ENCODE peak calls at places on chromosomes 7 and 10, in four cellular contexts. One of them, this sample, is unnamed.

GRCh38 chr10:112696587-112696986 is 249.6 kb downstream of the VTI1A start:
- DNase-seq in neuronal stem cell: no peak
- DNase-seq in mesenchymal stem cell: no peak
- DNase-seq in mesendoderm: no peak
- DNase-seq in this sample: no peak

GRCh38 chr7:71131256-71131752 is 640 bp upstream of the GALNT17 start:
- DNase-seq in neuronal stem cell: peak
- DNase-seq in mesendoderm: peak
- DNase-seq in mesenchymal stem cell: no peak
- DNase-seq in this sample: peak

GRCh38 chr10:102450374-102451104 is 804 bp downstream of the C10orf95 start:
- DNase-seq in neuronal stem cell: peak
- DNase-seq in mesenchymal stem cell: peak
- DNase-seq in mesendoderm: peak
- DNase-seq in this sample: peak

GRCh38 chr7:44280993-44281721 is 44.2 kb downstream of the CAMK2B start:
- DNase-seq in mesenchymal stem cell: no peak
- DNase-seq in neuronal stem cell: no peak
- DNase-seq in mesendoderm: no peak
- DNase-seq in this sample: peak

GRCh38 chr7:30562909-30563308 is 31.8 kb upstream of the GARS1 start:
- DNase-seq in neuronal stem cell: no peak
- DNase-seq in mesenchymal stem cell: no peak
- DNase-seq in mesendoderm: no peak
- DNase-seq in this sample: no peak

GRCh38 chr7:74203157-74203556 is 6.6 kb upstream of the LAT2 start:
- DNase-seq in mesenchymal stem cell: peak
- DNase-seq in neuronal stem cell: peak
- DNase-seq in mesendoderm: peak
- DNase-seq in this sample: peak

GRCh38 chr10:97002670-97003069 is 170.6 kb downstream of the LCOR start:
- DNase-seq in neuronal stem cell: no peak
- DNase-seq in mesendoderm: no peak
- DNase-seq in mesenchymal stem cell: no peak
- DNase-seq in this sample: no peak

GRCh38 chr7:157618823-157619606 is 282.2 kb downstream of the DNAJB6 start:
- DNase-seq in mesendoderm: no peak
- DNase-seq in mesenchymal stem cell: no peak
- DNase-seq in neuronal stem cell: no peak
- DNase-seq in this sample: no peak

GRCh38 chr10:88065384-88066049 is 202.1 kb downstream of the PTEN start:
- DNase-seq in mesenchymal stem cell: no peak
- DNase-seq in mesendoderm: no peak
- DNase-seq in neuronal stem cell: no peak
- DNase-seq in this sample: no peak

GRCh38 chr7:13778967-13779366 is 210.5 kb downstream of the ETV1 start:
- DNase-seq in mesenchymal stem cell: peak
- DNase-seq in mesendoderm: no peak
- DNase-seq in neuronal stem cell: no peak
- DNase-seq in this sample: no peak

GRCh38 chr10:66837335-66837734 is 88.5 kb upstream of the LRRTM3 start:
- DNase-seq in neuronal stem cell: no peak
- DNase-seq in mesendoderm: no peak
- DNase-seq in mesenchymal stem cell: peak
- DNase-seq in this sample: no peak

GRCh38 chr7:12119638-12120303 is 91.3 kb upstream of the TMEM106B start:
- DNase-seq in mesendoderm: peak
- DNase-seq in neuronal stem cell: no peak
- DNase-seq in mesenchymal stem cell: no peak
- DNase-seq in this sample: peak

DNA sequence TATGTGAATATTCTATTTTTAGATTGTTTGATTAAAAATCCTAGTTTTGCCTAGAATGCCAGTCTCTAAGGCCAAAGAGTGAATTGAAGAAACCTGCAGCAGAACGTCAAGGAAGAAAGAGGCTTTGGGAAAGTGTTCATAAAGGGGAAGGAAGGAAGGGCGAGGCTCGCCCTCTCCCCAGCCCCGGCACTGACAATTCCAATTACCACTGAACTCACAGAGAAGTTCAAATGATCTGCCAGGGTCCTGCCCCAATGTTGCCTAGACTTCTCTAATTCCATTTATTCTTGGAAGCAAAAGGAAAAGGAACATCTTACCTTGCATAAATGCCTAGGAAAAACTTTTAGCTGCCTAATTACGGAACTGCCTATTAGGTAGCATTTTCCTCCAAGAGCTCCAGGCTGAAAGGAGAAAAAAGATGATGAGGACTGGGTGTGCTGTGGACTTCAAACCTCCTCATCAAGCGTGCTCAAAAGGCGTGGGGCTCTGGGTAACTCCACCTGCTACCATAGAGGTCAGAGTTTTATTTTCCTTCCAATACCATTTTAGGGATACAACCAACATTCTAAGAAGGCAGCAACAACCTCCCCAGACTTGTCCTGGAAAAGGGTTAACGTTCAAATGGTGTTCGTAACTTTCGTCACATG is 134.5 kb downstream of the PKD1L1 start:
- DNase-seq in mesendoderm: no peak
- DNase-seq in neuronal stem cell: no peak
- DNase-seq in mesenchymal stem cell: no peak
- DNase-seq in this sample: no peak
- H3K4ac ChIP-seq in mesendoderm: no peak
- H3K4ac ChIP-seq in neuronal stem cell: no peak
- H3K4ac ChIP-seq in mesenchymal stem cell: no peak
- H3K4ac ChIP-seq in this sample: no peak

GRCh38 chr10:123222832-123223231 is 68.6 kb downstream of the BUB3 start:
- DNase-seq in mesendoderm: peak
- DNase-seq in mesenchymal stem cell: no peak
- DNase-seq in neuronal stem cell: no peak
- DNase-seq in this sample: no peak

GRCh38 chr10:123221418-123221817 is 67.2 kb downstream of the BUB3 start:
- DNase-seq in neuronal stem cell: no peak
- DNase-seq in mesendoderm: no peak
- DNase-seq in mesenchymal stem cell: no peak
- DNase-seq in this sample: no peak
- H3K18ac ChIP-seq in neuronal stem cell: no peak
- H3K18ac ChIP-seq in mesendoderm: no peak
- H3K18ac ChIP-seq in mesenchymal stem cell: no peak
- H3K18ac ChIP-seq in this sample: no peak

GRCh38 chr7:55255501-55256445 is 109.4 kb upstream of the LANCL2 start:
- DNase-seq in mesenchymal stem cell: peak
- DNase-seq in neuronal stem cell: peak
- DNase-seq in mesendoderm: peak
- DNase-seq in this sample: peak
- H3K4ac ChIP-seq in mesenchymal stem cell: no peak
- H3K4ac ChIP-seq in neuronal stem cell: no peak
- H3K4ac ChIP-seq in mesendoderm: no peak
- H3K4ac ChIP-seq in this sample: no peak

GRCh38 chr7:32476816-32477648 is 13.1 kb downstream of the LSM5 start:
- DNase-seq in mesenchymal stem cell: no peak
- DNase-seq in mesendoderm: peak
- DNase-seq in neuronal stem cell: no peak
- DNase-seq in this sample: no peak
- H3K18ac ChIP-seq in mesenchymal stem cell: no peak
- H3K18ac ChIP-seq in mesendoderm: no peak
- H3K18ac ChIP-seq in neuronal stem cell: no peak
- H3K18ac ChIP-seq in this sample: no peak

GRCh38 chr7:3321206-3321605 is 20.2 kb downstream of the SDK1 start:
- DNase-seq in mesenchymal stem cell: no peak
- DNase-seq in mesendoderm: no peak
- DNase-seq in neuronal stem cell: no peak
- DNase-seq in this sample: no peak

GRCh38 chr7:3321745-3322144 is 20.7 kb downstream of the SDK1 start:
- DNase-seq in mesendoderm: no peak
- DNase-seq in neuronal stem cell: no peak
- DNase-seq in mesenchymal stem cell: no peak
- DNase-seq in this sample: no peak

GRCh38 chr7:3318874-3319273 is 17.8 kb downstream of the SDK1 start:
- DNase-seq in neuronal stem cell: no peak
- DNase-seq in mesenchymal stem cell: no peak
- DNase-seq in mesendoderm: no peak
- DNase-seq in this sample: no peak
- H3K4ac ChIP-seq in neuronal stem cell: no peak
- H3K4ac ChIP-seq in mesenchymal stem cell: no peak
- H3K4ac ChIP-seq in mesendoderm: no peak
- H3K4ac ChIP-seq in this sample: no peak

This sample was measured in H9.